ENCODE peak calls at places on chromosomes 16 and 17, in five cellular contexts. One of them, this sample, is unnamed.

GRCh38 chr16:2015117-2015946 is 4.3 kb upstream of the NPW start:
- DNase-seq in GM12878: no peak
- DNase-seq in A549: no peak
- DNase-seq in mesenchymal stem cell: peak; percentile 60
- DNase-seq in H9: no peak
- DNase-seq in this sample: no peak

GRCh38 chr16:630024-630814 is 566 bp upstream of the WFIKKN1 start:
- DNase-seq in A549: no peak
- DNase-seq in H9: no peak
- DNase-seq in GM12878: no peak
- DNase-seq in mesenchymal stem cell: no peak
- DNase-seq in this sample: no peak

GRCh38 chr17:29158515-29159275 is 21.5 kb downstream of the MYO18A start:
- DNase-seq in A549: no peak
- DNase-seq in mesenchymal stem cell: peak; percentile 67
- DNase-seq in GM12878: no peak
- DNase-seq in H9: no peak
- DNase-seq in this sample: no peak

GRCh38 chr17:83151442-83152220 is 72.2 kb downstream of the METRNL start:
- DNase-seq in GM12878: no peak
- DNase-seq in A549: no peak
- DNase-seq in mesenchymal stem cell: peak; percentile 11
- DNase-seq in H9: peak; percentile 33
- DNase-seq in this sample: no peak

GRCh38 chr17:50027639-50028206 is 28.2 kb upstream of the ITGA3 start:
- DNase-seq in A549: peak; percentile 98
- DNase-seq in GM12878: no peak
- DNase-seq in H9: peak; percentile 70
- DNase-seq in mesenchymal stem cell: peak; percentile 95
- DNase-seq in this sample: no peak

GRCh38 chr17:47076171-47076570 is 97.1 kb upstream of the RPRML start:
- DNase-seq in GM12878: no peak
- DNase-seq in H9: no peak
- DNase-seq in A549: no peak
- DNase-seq in mesenchymal stem cell: no peak
- DNase-seq in this sample: no peak

GRCh38 chr17:31525801-31526549 is 134.5 kb downstream of the RAB11FIP4 start:
- DNase-seq in A549: peak; percentile 89
- DNase-seq in GM12878: no peak
- DNase-seq in mesenchymal stem cell: peak; percentile 21
- DNase-seq in H9: peak; percentile 70
- DNase-seq in this sample: peak; percentile 65

GRCh38 chr16:84511180-84511800 is 6.8 kb upstream of the MEAK7 start:
- DNase-seq in H9: peak; percentile 84
- DNase-seq in mesenchymal stem cell: peak; percentile 83
- DNase-seq in A549: peak; percentile 76
- DNase-seq in GM12878: peak; percentile 62
- DNase-seq in this sample: peak; percentile 86

GRCh38 chr17:80277751-80278671 is 17.4 kb downstream of the RNF213 start:
- DNase-seq in H9: no peak
- DNase-seq in GM12878: no peak
- DNase-seq in mesenchymal stem cell: no peak
- DNase-seq in A549: no peak
- DNase-seq in this sample: no peak

GRCh38 chr16:21599994-21600773 is 807 bp downstream of the METTL9 start:
- DNase-seq in A549: no peak
- DNase-seq in GM12878: peak; percentile 17
- DNase-seq in mesenchymal stem cell: peak; percentile 53
- DNase-seq in H9: peak; percentile 33
- DNase-seq in this sample: peak; percentile 69

GRCh38 chr17:3940965-3941698 is 23.1 kb downstream of the ATP2A3 start:
- DNase-seq in A549: no peak
- DNase-seq in GM12878: no peak
- DNase-seq in mesenchymal stem cell: no peak
- DNase-seq in H9: no peak
- DNase-seq in this sample: no peak

GRCh38 chr16:12089492-12090161 is 113.1 kb downstream of the SNX29 start:
- DNase-seq in A549: no peak
- DNase-seq in mesenchymal stem cell: peak; percentile 81
- DNase-seq in H9: peak; percentile 63
- DNase-seq in GM12878: no peak
- DNase-seq in this sample: peak; percentile 63

GRCh38 chr16:75758215-75758614 is 31.9 kb upstream of the CPHXL start:
- DNase-seq in A549: no peak
- DNase-seq in H9: no peak
- DNase-seq in mesenchymal stem cell: peak; percentile 78
- DNase-seq in GM12878: no peak
- DNase-seq in this sample: no peak

GRCh38 chr17:65633146-65633881 is 71.9 kb upstream of the AXIN2 start:
- DNase-seq in mesenchymal stem cell: no peak
- DNase-seq in H9: no peak
- DNase-seq in A549: no peak
- DNase-seq in GM12878: no peak
- DNase-seq in this sample: no peak

GRCh38 chr16:58652741-58653140 is 23.1 kb upstream of the CNOT1 start:
- DNase-seq in mesenchymal stem cell: peak; percentile 40
- DNase-seq in H9: peak; percentile 97
- DNase-seq in GM12878: no peak
- DNase-seq in A549: no peak
- DNase-seq in this sample: no peak

GRCh38 chr17:37743875-37744632 is 805 bp downstream of the HNF1B start:
- DNase-seq in mesenchymal stem cell: peak; percentile 23
- DNase-seq in GM12878: no peak
- DNase-seq in A549: peak; percentile 68
- DNase-seq in H9: peak; percentile 75
- DNase-seq in this sample: no peak

GRCh38 chr16:89007371-89008249 is 30.6 kb upstream of the CBFA2T3 start:
- DNase-seq in mesenchymal stem cell: no peak
- DNase-seq in A549: no peak
- DNase-seq in GM12878: no peak
- DNase-seq in H9: no peak
- DNase-seq in this sample: no peak

GRCh38 chr16:88549671-88550643 is 20.2 kb upstream of the ZC3H18 start:
- DNase-seq in A549: no peak
- DNase-seq in H9: no peak
- DNase-seq in GM12878: no peak
- DNase-seq in mesenchymal stem cell: no peak
- DNase-seq in this sample: no peak

GRCh38 chr17:43401293-43401692 is 2.5 kb downstream of the ARL4D start:
- DNase-seq in A549: peak; percentile 81
- DNase-seq in H9: no peak
- DNase-seq in GM12878: no peak
- DNase-seq in mesenchymal stem cell: peak; percentile 95
- DNase-seq in this sample: no peak

GRCh38 chr17:82838386-82839063 is 1.3 kb downstream of the ZNF750 start:
- DNase-seq in mesenchymal stem cell: peak; percentile 32
- DNase-seq in H9: no peak
- DNase-seq in GM12878: no peak
- DNase-seq in A549: no peak
- DNase-seq in this sample: no peak

GRCh38 chr17:30217746-30218245 is 17.7 kb downstream of the SLC6A4 start:
- DNase-seq in H9: no peak
- DNase-seq in GM12878: no peak
- DNase-seq in A549: no peak
- DNase-seq in mesenchymal stem cell: no peak
- DNase-seq in this sample: no peak

GRCh38 chr17:45366049-45366448 is 49.2 kb upstream of the MAP3K14 start:
- DNase-seq in GM12878: no peak
- DNase-seq in mesenchymal stem cell: no peak
- DNase-seq in A549: no peak
- DNase-seq in H9: peak; percentile 24
- DNase-seq in this sample: no peak

GRCh38 chr16:591892-592517 is 2.1 kb downstream of the RAB40C start:
- DNase-seq in GM12878: no peak
- DNase-seq in H9: no peak
- DNase-seq in A549: no peak
- DNase-seq in mesenchymal stem cell: no peak
- DNase-seq in this sample: no peak

GRCh38 chr16:24010440-24011089 is 174.8 kb downstream of the PRKCB start:
- DNase-seq in A549: peak; percentile 48
- DNase-seq in mesenchymal stem cell: peak; percentile 3
- DNase-seq in GM12878: peak; percentile 60
- DNase-seq in H9: peak; percentile 72
- DNase-seq in this sample: peak; percentile 91

GRCh38 chr17:15777717-15778116 is 45.6 kb downstream of the TBC1D26 start:
- DNase-seq in H9: no peak
- DNase-seq in GM12878: no peak
- DNase-seq in mesenchymal stem cell: no peak
- DNase-seq in A549: no peak
- DNase-seq in this sample: no peak

GRCh38 chr16:48158296-48158695 is 2.5 kb upstream of the ABCC12 start:
- DNase-seq in A549: peak; percentile 21
- DNase-seq in H9: no peak
- DNase-seq in GM12878: peak; percentile 48
- DNase-seq in mesenchymal stem cell: peak; percentile 65
- DNase-seq in this sample: no peak

GRCh38 chr17:19975601-19976000 is 2.0 kb downstream of the AKAP10 start:
- DNase-seq in GM12878: no peak
- DNase-seq in A549: no peak
- DNase-seq in H9: no peak
- DNase-seq in mesenchymal stem cell: no peak
- DNase-seq in this sample: no peak

GRCh38 chr16:79784007-79784406 is 183.5 kb upstream of the MAF start:
- DNase-seq in mesenchymal stem cell: peak; percentile 65
- DNase-seq in A549: no peak
- DNase-seq in H9: no peak
- DNase-seq in GM12878: no peak
- DNase-seq in this sample: no peak

GRCh38 chr17:77728022-77728671 is 230.4 kb upstream of the TNRC6C start:
- DNase-seq in H9: peak; percentile 50
- DNase-seq in A549: no peak
- DNase-seq in GM12878: no peak
- DNase-seq in mesenchymal stem cell: no peak
- DNase-seq in this sample: peak; percentile 44

GRCh38 chr17:284676-285355 is 67.8 kb downstream of the RPH3AL start:
- DNase-seq in mesenchymal stem cell: no peak
- DNase-seq in GM12878: no peak
- DNase-seq in H9: no peak
- DNase-seq in A549: no peak
- DNase-seq in this sample: no peak

GRCh38 chr16:2208772-2209171 is 1.9 kb downstream of the BRICD5 start:
- DNase-seq in mesenchymal stem cell: no peak
- DNase-seq in H9: no peak
- DNase-seq in GM12878: no peak
- DNase-seq in A549: no peak
- DNase-seq in this sample: no peak

DNA sequence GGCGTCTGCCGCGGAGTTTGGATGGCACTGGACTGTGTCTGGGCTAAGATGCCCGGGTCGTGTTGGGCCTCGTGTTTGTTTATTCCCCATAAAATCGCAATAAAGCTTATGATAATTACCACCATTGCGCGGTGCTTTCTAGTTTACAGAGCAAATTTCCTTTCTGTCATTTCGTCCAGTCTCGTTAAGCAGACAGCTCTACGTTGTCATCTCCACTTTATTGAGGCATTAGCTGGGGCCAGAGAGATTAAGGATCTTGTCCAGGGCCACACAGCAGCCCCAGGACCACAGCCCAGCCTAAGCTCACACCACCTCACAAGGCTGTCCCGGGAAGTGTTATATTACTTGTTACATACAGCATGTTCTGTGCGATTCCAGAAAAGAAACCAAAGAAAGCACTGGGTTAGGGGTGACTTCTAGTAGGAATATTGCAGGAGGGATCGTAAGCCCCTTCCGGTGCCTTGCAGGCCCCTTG is 6.4 kb downstream of the NOS2 start:
- DNase-seq in GM12878: no peak
- DNase-seq in mesenchymal stem cell: no peak
- DNase-seq in H9: no peak
- DNase-seq in A549: no peak
- DNase-seq in this sample: no peak
- H3K4me2 ChIP-seq in GM12878: no peak overlapping the region
- H3K4me2 ChIP-seq in mesenchymal stem cell: peak overlapping the region; percentile 51
- H3K4me2 ChIP-seq in H9: peak overlapping the region; percentile 45
- H3K4me2 ChIP-seq in A549: peak overlapping the region; percentile 100
- H3K4me2 ChIP-seq in this sample: no peak overlapping the region

DNA sequence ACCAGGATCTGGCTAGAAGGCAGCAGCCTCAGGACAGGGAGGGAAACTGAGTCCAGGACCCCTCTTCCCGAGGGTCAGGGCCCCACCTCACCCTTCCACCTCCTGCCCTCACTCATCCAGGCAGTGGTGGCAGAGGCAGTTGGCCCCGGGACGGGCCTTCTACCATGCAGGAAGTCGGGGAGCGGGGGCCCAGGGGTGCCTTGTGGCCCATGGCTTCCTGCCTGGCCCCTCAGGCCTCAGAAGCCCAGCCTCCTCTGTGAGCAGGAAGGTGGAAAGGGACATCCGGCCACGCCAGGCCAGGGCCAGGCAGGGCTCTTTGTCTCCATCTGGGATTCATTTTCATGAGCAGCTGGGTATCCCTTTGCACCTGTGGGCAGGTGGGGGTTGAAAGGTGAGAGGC is 58.5 kb downstream of the BAHCC1 start:
- DNase-seq in GM12878: no peak
- DNase-seq in H9: no peak
- DNase-seq in A549: no peak
- DNase-seq in mesenchymal stem cell: no peak
- DNase-seq in this sample: peak; percentile 84
- H3K27ac ChIP-seq in GM12878: no peak overlapping the region
- H3K27ac ChIP-seq in H9: no peak overlapping the region
- H3K27ac ChIP-seq in A549: no peak overlapping the region
- H3K27ac ChIP-seq in mesenchymal stem cell: no peak overlapping the region
- H3K27ac ChIP-seq in this sample: peak overlapping the region; percentile 30

GRCh38 chr16:52548261-52549010 is 1.5 kb upstream of the TOX3 start:
- DNase-seq in mesenchymal stem cell: no peak
- DNase-seq in GM12878: no peak
- DNase-seq in A549: no peak
- DNase-seq in H9: peak; percentile 50
- DNase-seq in this sample: no peak
- H3K4me2 ChIP-seq in mesenchymal stem cell: no peak overlapping the region
- H3K4me2 ChIP-seq in GM12878: no peak overlapping the region
- H3K4me2 ChIP-seq in A549: no peak overlapping the region
- H3K4me2 ChIP-seq in H9: peak overlapping the region; percentile 79
- H3K4me2 ChIP-seq in this sample: no peak overlapping the region

GRCh38 chr17:21457051-21458026 is 81.2 kb downstream of the KCNJ12 start:
- DNase-seq in mesenchymal stem cell: peak; percentile 83
- DNase-seq in A549: peak; percentile 80
- DNase-seq in GM12878: peak; percentile 8
- DNase-seq in H9: peak; percentile 96
- DNase-seq in this sample: peak; percentile 81
- H3K27ac ChIP-seq in mesenchymal stem cell: peak overlapping the region; percentile 9
- H3K27ac ChIP-seq in A549: no peak overlapping the region
- H3K27ac ChIP-seq in GM12878: no peak overlapping the region
- H3K27ac ChIP-seq in H9: no peak overlapping the region
- H3K27ac ChIP-seq in this sample: no peak overlapping the region

GRCh38 chr17:56867948-56868376 is 34.0 kb downstream of the DGKE start:
- DNase-seq in A549: no peak
- DNase-seq in GM12878: no peak
- DNase-seq in H9: no peak
- DNase-seq in mesenchymal stem cell: peak; percentile 67
- DNase-seq in this sample: no peak
- H3K4me2 ChIP-seq in A549: no peak overlapping the region
- H3K4me2 ChIP-seq in GM12878: no peak overlapping the region
- H3K4me2 ChIP-seq in H9: no peak overlapping the region
- H3K4me2 ChIP-seq in mesenchymal stem cell: no peak overlapping the region
- H3K4me2 ChIP-seq in this sample: no peak overlapping the region